ENCODE peak calls at places on chromosomes 16 and 17, in seven cellular contexts. T is fibroblast of lung, Q is heart left ventricle, K is lower leg skin, W is GM13977, P is PC-3, M is H9. A is an unnamed sample.

GRCh38 chr17:63333869-63334268 is 112.2 kb downstream of the CYB561 start:
- DNase-seq in T (no peak), Q (no peak), K (no peak), W (no peak), P (peak), M (no peak), A (no peak)

GRCh38 chr17:62986549-62986948 is 20.5 kb downstream of the TANC2 start:
- DNase-seq in T (peak), Q (no peak), K (no peak), W (no peak), P (no peak), M (no peak), A (no peak)

GRCh38 chr17:78724544-78724943 is 57.5 kb downstream of the CYTH1 start:
- DNase-seq in T (no peak), Q (no peak), K (peak), W (no peak), P (no peak), M (no peak), A (no peak)

GRCh38 chr16:4799171-4799855 is 3.1 kb downstream of the ROGDI start:
- DNase-seq in T (no peak), Q (no peak), K (no peak), W (no peak), P (no peak), M (no peak), A (no peak)

GRCh38 chr17:17752822-17753448 is 71.7 kb downstream of the RAI1 start:
- DNase-seq in T (no peak), Q (no peak), K (no peak), W (no peak), P (no peak), M (peak), A (no peak)

GRCh38 chr16:11692651-11693050 is 24.4 kb downstream of the SNN start:
- DNase-seq in T (no peak), Q (no peak), K (peak), W (no peak), P (no peak), M (no peak), A (no peak)

GRCh38 chr16:11824362-11824761 is 27.0 kb downstream of the RSL1D1 start:
- DNase-seq in T (no peak), Q (no peak), K (peak), W (no peak), P (no peak), M (no peak), A (no peak)

GRCh38 chr16:64990101-64990500 is 131.8 kb downstream of the CDH11 start:
- DNase-seq in T (peak), Q (no peak), K (no peak), W (no peak), P (peak), M (no peak), A (no peak)

GRCh38 chr17:44558349-44559287 is 1.3 kb downstream of the FZD2 start:
- DNase-seq in T (peak), Q (no peak), K (no peak), W (no peak), P (no peak), M (peak), A (no peak)

GRCh38 chr17:31754239-31754945 is 104.7 kb downstream of the COPRS start:
- DNase-seq in T (peak), Q (no peak), K (no peak), W (no peak), P (peak), M (no peak), A (no peak)

GRCh38 chr16:676565-677297 is 1.3 kb downstream of the RHBDL1 start:
- DNase-seq in T (no peak), Q (no peak), K (peak), W (no peak), P (no peak), M (no peak), A (no peak)

GRCh38 chr16:11136600-11136999 is 119.4 kb downstream of the SOCS1 start:
- DNase-seq in T (peak), Q (peak), K (no peak), W (no peak), P (peak), M (peak), A (no peak)

GRCh38 chr17:35087731-35088646 is 24.5 kb upstream of the RFFL start:
- DNase-seq in T (peak), Q (peak), K (no peak), W (peak), P (peak), M (no peak), A (no peak)

GRCh38 chr16:68786685-68787418 is 49.8 kb downstream of the CDH1 start:
- DNase-seq in T (peak), Q (peak), K (no peak), W (no peak), P (no peak), M (no peak), A (no peak)

GRCh38 chr16:4175849-4176248 is 59.6 kb upstream of the ADCY9 start:
- DNase-seq in T (peak), Q (no peak), K (no peak), W (no peak), P (no peak), M (no peak), A (no peak)

GRCh38 chr16:67260426-67261063 is 11.8 kb downstream of the SLC9A5 start:
- DNase-seq in T (peak), Q (no peak), K (no peak), W (peak), P (peak), M (peak), A (peak)
- TF ChIP-seq CTCF in T (peak), Q (peak), K (no peak), W (peak), P (peak), M (peak), A (peak)

GRCh38 chr17:19237389-19238166 is 412 bp downstream of the EPN2 start:
- DNase-seq in T (no peak), Q (peak), K (peak), W (peak), P (no peak), M (peak), A (peak)
- TF ChIP-seq CTCF in T (no peak), Q (no peak), K (no peak), W (peak), P (no peak), M (peak), A (peak)

DNA sequence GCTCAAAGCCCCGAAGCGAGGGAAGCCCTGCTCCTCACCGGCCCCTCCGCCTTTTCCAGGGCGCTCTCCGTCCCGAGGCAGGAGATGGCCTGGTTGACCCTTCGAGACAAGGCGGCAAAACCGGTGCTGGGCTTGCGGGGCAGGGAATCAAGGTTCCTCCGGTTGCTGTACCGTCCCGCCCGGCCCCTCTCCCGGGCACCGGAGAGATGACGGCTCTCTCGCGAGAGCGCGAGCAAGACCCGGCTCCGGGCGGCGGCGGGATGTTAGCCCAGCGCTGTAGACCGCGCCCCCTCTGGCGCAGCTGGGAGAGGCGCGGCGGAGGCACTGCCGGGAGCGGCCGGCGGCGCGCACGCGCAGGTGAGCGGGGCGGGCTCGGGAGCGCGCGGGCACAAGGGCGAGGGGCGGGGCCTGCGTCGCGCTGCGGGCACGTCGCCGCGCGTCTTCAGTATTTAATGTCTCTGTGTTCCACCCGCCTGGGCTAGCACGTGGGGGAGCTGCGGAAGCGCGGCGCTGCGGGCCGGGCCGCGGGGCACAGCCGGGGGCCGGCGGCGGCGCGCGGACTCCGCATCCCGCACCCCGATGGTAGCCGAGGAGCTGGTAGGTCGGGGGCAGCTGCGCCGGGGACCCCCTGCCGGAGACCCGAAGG is at the start of gene AKAP1:
- DNase-seq in T (peak), Q (peak), K (peak), W (peak), P (peak), M (peak), A (peak)
- TF ChIP-seq CTCF in T (no peak), Q (peak), K (no peak), W (peak), P (no peak), M (peak), A (peak)

DNA sequence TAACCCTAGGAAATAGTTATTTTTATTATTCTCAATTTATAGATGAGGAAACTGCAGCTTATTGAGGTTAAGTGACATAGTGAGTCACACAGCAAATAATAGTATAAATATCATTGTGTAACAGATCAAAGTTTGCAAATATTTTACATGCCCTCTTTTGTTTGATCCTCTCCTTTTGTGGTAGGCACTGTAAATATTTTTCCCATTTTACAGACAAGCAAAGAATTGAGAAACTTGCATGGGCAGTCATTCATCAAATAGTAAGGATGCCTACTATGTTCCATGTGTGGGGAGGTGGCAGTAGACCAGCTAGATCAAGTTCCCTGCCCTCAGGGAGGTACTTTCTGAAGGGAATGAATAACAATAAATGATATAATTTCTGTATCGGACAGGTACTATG is 173.0 kb downstream of the PHKB start:
- DNase-seq in T (no peak), Q (no peak), K (no peak), W (no peak), P (peak), M (no peak), A (no peak)
- TF ChIP-seq CTCF in T (no peak), Q (no peak), K (no peak), W (no peak), P (no peak), M (no peak), A (no peak)

GRCh38 chr16:14669776-14670175 is 24.3 kb downstream of the PLA2G10 start:
- DNase-seq in T (no peak), Q (no peak), K (no peak), W (no peak), P (peak), M (peak), A (no peak)
- TF ChIP-seq CTCF in T (no peak), Q (no peak), K (no peak), W (no peak), P (no peak), M (peak), A (no peak)

GRCh38 chr17:76593338-76593737 is 7.7 kb upstream of the ST6GALNAC2 start:
- DNase-seq in T (no peak), Q (no peak), K (no peak), W (no peak), P (peak), M (no peak), A (no peak)
- TF ChIP-seq CTCF in T (no peak), Q (no peak), K (no peak), W (no peak), P (peak), M (peak), A (no peak)

GRCh38 chr17:4365628-4366311 is 705 bp downstream of the UBE2G1 start:
- DNase-seq in T (peak), Q (peak), K (peak), W (peak), P (no peak), M (peak), A (no peak)

GRCh38 chr17:4365103-4365627 is 1.3 kb downstream of the UBE2G1 start:
- DNase-seq in T (peak), Q (peak), K (peak), W (peak), P (peak), M (peak), A (peak)

GRCh38 chr17:4358154-4358553 is 8.3 kb downstream of the UBE2G1 start:
- DNase-seq in T (no peak), Q (no peak), K (no peak), W (no peak), P (no peak), M (no peak), A (no peak)

GRCh38 chr17:4364622-4365041 is 1.8 kb downstream of the UBE2G1 start:
- DNase-seq in T (no peak), Q (no peak), K (peak), W (no peak), P (no peak), M (no peak), A (no peak)

GRCh38 chr17:4362141-4362540 is 4.3 kb downstream of the UBE2G1 start:
- DNase-seq in T (no peak), Q (no peak), K (no peak), W (no peak), P (peak), M (no peak), A (no peak)
- TF ChIP-seq CTCF in T (peak), Q (peak), K (no peak), W (peak), P (peak), M (peak), A (peak)

GRCh38 chr16:70715113-70715711 is 29.4 kb upstream of the MTSS2 start:
- DNase-seq in T (peak), Q (peak), K (peak), W (no peak), P (peak), M (no peak), A (no peak)
- TF ChIP-seq CTCF in T (no peak), Q (peak), K (no peak), W (no peak), P (peak), M (no peak), A (no peak)

GRCh38 chr17:65589321-65589720 is 27.9 kb upstream of the AXIN2 start:
- DNase-seq in T (no peak), Q (no peak), K (no peak), W (no peak), P (no peak), M (no peak), A (no peak)

GRCh38 chr17:65584604-65585521 is 23.4 kb upstream of the AXIN2 start:
- DNase-seq in T (no peak), Q (no peak), K (no peak), W (no peak), P (peak), M (no peak), A (no peak)

GRCh38 chr17:65586899-65587298 is 25.5 kb upstream of the AXIN2 start:
- DNase-seq in T (no peak), Q (no peak), K (no peak), W (no peak), P (no peak), M (no peak), A (no peak)

GRCh38 chr17:65587602-65588193 is 26.2 kb upstream of the AXIN2 start:
- DNase-seq in T (no peak), Q (no peak), K (no peak), W (no peak), P (no peak), M (no peak), A (no peak)

DNA sequence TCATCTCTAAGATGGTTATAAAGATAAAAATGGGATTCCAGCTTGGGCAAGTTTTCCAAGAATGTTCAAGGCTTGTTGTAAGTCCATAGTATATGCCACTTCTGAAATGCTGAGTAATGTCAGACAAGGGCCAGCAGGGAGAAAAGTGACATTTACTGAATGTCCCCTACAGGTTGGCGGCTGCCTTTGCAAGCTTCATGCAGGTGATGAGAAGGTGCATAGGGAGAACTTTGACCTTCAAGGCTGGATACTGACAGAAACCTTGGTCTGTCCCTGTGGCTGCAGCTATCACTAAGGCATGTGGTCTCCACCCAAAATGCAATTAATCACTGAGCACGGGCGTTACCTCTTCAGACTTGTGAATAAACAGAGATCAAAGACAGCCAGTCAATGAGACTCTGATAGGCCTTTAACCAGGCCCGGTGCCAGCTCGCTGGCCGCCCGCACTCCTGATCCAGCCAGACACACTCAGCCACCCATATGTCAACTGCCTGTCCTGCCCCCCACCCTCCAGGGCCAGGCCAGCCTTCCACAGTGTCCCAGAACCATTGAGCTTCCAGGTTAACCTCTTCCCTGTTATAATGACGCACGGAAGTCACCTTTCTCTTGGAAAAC is 26.9 kb upstream of the AXIN2 start:
- DNase-seq in T (peak), Q (peak), K (no peak), W (no peak), P (peak), M (no peak), A (no peak)
- TF ChIP-seq CTCF in T (peak), Q (no peak), K (no peak), W (no peak), P (peak), M (peak), A (no peak)

A was measured in GM10248.